ENCODE peak calls at places on chromosome 16, in seven cellular contexts. M, I, X, U, B, S and K are unnamed samples.

GRCh38 chr16:30923554-30924085 is at the start of gene FBXL19:
- DNase-seq in X (no peak), I (no peak), B (peak; percentile 88), U (no peak), M (no peak), S (no peak), K (no peak)

GRCh38 chr16:2532494-2533141 is 1.4 kb upstream of the CEMP1 start:
- DNase-seq in X (peak; percentile 89), S (peak; percentile 65), I (no peak), B (peak; percentile 89), U (no peak), M (no peak), K (peak; percentile 64)

GRCh38 chr16:68645494-68646388 is 631 bp downstream of the CDH3 start:
- DNase-seq in M (no peak), X (no peak), B (peak; percentile 89), I (no peak), U (no peak), S (no peak), K (peak; percentile 87)

GRCh38 chr16:14193316-14193871 is 122.3 kb downstream of the MRTFB start:
- DNase-seq in U (no peak), S (no peak), M (no peak), B (no peak), X (no peak), I (no peak), K (no peak)

GRCh38 chr16:1172651-1173050 is 19.7 kb downstream of the CACNA1H start:
- DNase-seq in B (no peak), X (no peak), U (no peak), I (no peak), S (no peak), M (no peak), K (no peak)

GRCh38 chr16:57260294-57260929 is 15.4 kb downstream of the ARL2BP start:
- DNase-seq in M (no peak), X (no peak), B (peak; percentile 82), S (peak; percentile 64), U (peak; percentile 19), I (no peak), K (peak; percentile 77)

GRCh38 chr16:964696-965395 is 5.9 kb downstream of the LMF1 start:
- DNase-seq in B (no peak), U (no peak), I (no peak), M (no peak), X (peak; percentile 59), S (no peak), K (no peak)

GRCh38 chr16:12092347-12092882 is 115.9 kb downstream of the SNX29 start:
- DNase-seq in S (peak; percentile 86), B (no peak), M (no peak), X (peak; percentile 4), U (no peak), I (no peak), K (peak; percentile 89)

GRCh38 chr16:82631701-82632685 is 5.2 kb downstream of the CDH13 start:
- DNase-seq in X (no peak), I (no peak), M (no peak), U (no peak), S (peak; percentile 38), B (peak; percentile 75), K (no peak)

GRCh38 chr16:2751577-2752034 is 832 bp upstream of the SRRM2 start:
- DNase-seq in S (no peak), M (no peak), I (no peak), X (no peak), B (peak; percentile 93), U (no peak), K (no peak)

GRCh38 chr16:77807-78443 is at the start of gene MPG:
- DNase-seq in X (peak; percentile 86), B (peak; percentile 93), S (peak; percentile 87), U (peak; percentile 52), M (peak; percentile 79), I (peak; percentile 68), K (peak; percentile 87)

GRCh38 chr16:65038125-65038524 is 83.7 kb downstream of the CDH11 start:
- DNase-seq in S (no peak), M (no peak), U (no peak), X (no peak), B (peak; percentile 50), I (no peak), K (no peak)

GRCh38 chr16:81456523-81457325 is 12.1 kb downstream of the CMIP start:
- DNase-seq in U (no peak), I (no peak), B (no peak), X (peak; percentile 77), M (no peak), S (no peak), K (no peak)

GRCh38 chr16:56758432-56758831 is 28.5 kb downstream of the NUP93 start:
- DNase-seq in I (no peak), B (no peak), X (no peak), M (no peak), S (no peak), U (no peak), K (no peak)

GRCh38 chr16:15967223-15967546 is 17.8 kb downstream of the ABCC1 start:
- DNase-seq in X (no peak), I (no peak), M (no peak), S (no peak), B (no peak), U (no peak), K (no peak)

GRCh38 chr16:24541534-24541933 is 2.2 kb downstream of the RBBP6 start:
- DNase-seq in U (no peak), I (no peak), M (no peak), S (no peak), B (no peak), X (no peak), K (no peak)

GRCh38 chr16:85029413-85029794 is 1.8 kb downstream of the KIAA0513 start:
- DNase-seq in X (no peak), B (peak; percentile 61), U (no peak), I (no peak), S (peak; percentile 30), M (no peak), K (peak; percentile 26)

GRCh38 chr16:35749253-35750141 is 2290.1 kb downstream of the TP53TG3F start:
- DNase-seq in I (peak; percentile 8), B (no peak), U (no peak), S (no peak), M (no peak), X (no peak), K (no peak)

GRCh38 chr16:8958344-8958808 is 5.3 kb downstream of the USP7 start:
- DNase-seq in I (no peak), B (peak; percentile 59), S (peak; percentile 11), X (no peak), M (no peak), U (no peak), K (no peak)

GRCh38 chr16:57283214-57283955 is 1.1 kb downstream of the PLLP start:
- DNase-seq in U (no peak), B (no peak), I (no peak), S (no peak), M (no peak), X (no peak), K (no peak)

GRCh38 chr16:48499822-48500440 is 110.0 kb downstream of the N4BP1 start:
- DNase-seq in X (no peak), U (no peak), B (no peak), M (no peak), S (no peak), I (no peak), K (peak; percentile 97)

GRCh38 chr16:374616-374926 is 4.2 kb upstream of the MRPL28 start:
- DNase-seq in U (no peak), I (no peak), B (no peak), S (no peak), X (no peak), M (no peak), K (no peak)

GRCh38 chr16:78199325-78200022 is 100.0 kb downstream of the WWOX start:
- DNase-seq in B (no peak), M (no peak), X (no peak), S (no peak), I (no peak), U (no peak), K (no peak)

GRCh38 chr16:28140788-28141618 is 70.8 kb downstream of the XPO6 start:
- DNase-seq in M (no peak), X (no peak), B (no peak), I (no peak), U (no peak), S (no peak), K (no peak)

GRCh38 chr16:85638695-85639409 is 25.7 kb downstream of the GSE1 start:
- DNase-seq in I (no peak), B (no peak), X (no peak), U (no peak), M (no peak), S (no peak), K (no peak)

GRCh38 chr16:56657555-56658430 is at the start of gene MT1F:
- DNase-seq in S (peak; percentile 89), M (no peak), U (peak; percentile 80), X (peak; percentile 96), I (peak; percentile 50), B (peak; percentile 97), K (peak; percentile 55)

GRCh38 chr16:9821970-9822369 is 360.3 kb downstream of the GRIN2A start:
- DNase-seq in X (no peak), U (no peak), B (no peak), I (no peak), M (no peak), S (no peak), K (no peak)

GRCh38 chr16:87658564-87659225 is 56.4 kb downstream of the JPH3 start:
- DNase-seq in X (no peak), M (no peak), B (no peak), U (no peak), I (no peak), S (no peak), K (no peak)

GRCh38 chr16:84288902-84289301 is 5.8 kb upstream of the WFDC1 start:
- DNase-seq in S (no peak), X (no peak), B (no peak), M (no peak), U (no peak), I (no peak), K (no peak)

GRCh38 chr16:9534759-9535158 is 443.3 kb downstream of the HAPSTR1 start:
- DNase-seq in B (no peak), S (no peak), M (no peak), I (no peak), X (no peak), U (no peak), K (no peak)